ENCODE peak calls at places on chromosomes 13 and 19, in eight cellular contexts. Y is AG10803, N is fibroblast of lung, A is AG09309, R is PC-3, X is endodermal cell, Q is colonic mucosa, G is transverse colon. W is an unnamed sample.

GRCh38 chr13:80040219-80040976 is 300.5 kb downstream of the SPRY2 start:
- DNase-seq in N (peak), G (no peak), Y (peak), A (peak), X (no peak), Q (peak), R (peak), W (peak)

GRCh38 chr19:4557971-4558941 is 1.2 kb downstream of the SEMA6B start:
- DNase-seq in A (no peak), N (no peak), Q (no peak), X (peak), G (peak), Y (no peak), R (peak), W (no peak)

GRCh38 chr13:105672911-105673310 is 862.6 kb downstream of the EFNB2 start:
- DNase-seq in A (no peak), Q (no peak), Y (no peak), N (no peak), G (no peak), X (no peak), R (no peak), W (no peak)

GRCh38 chr19:2779121-2779740 is 3.8 kb downstream of the SGTA start:
- DNase-seq in N (no peak), X (no peak), R (no peak), A (no peak), Y (no peak), Q (no peak), G (no peak), W (no peak)

GRCh38 chr13:78601886-78602560 is 1.3 kb downstream of the POU4F1 start:
- DNase-seq in N (no peak), Q (no peak), Y (no peak), A (no peak), R (no peak), X (no peak), G (no peak), W (no peak)

GRCh38 chr13:77697208-77698103 is at the start of gene SLAIN1:
- DNase-seq in G (peak), Q (peak), R (peak), N (peak), X (peak), A (no peak), Y (no peak), W (peak)

GRCh38 chr19:46373573-46374359 is 26.9 kb downstream of the PPP5C start:
- DNase-seq in X (peak), N (no peak), R (peak), G (peak), Y (peak), A (no peak), Q (peak), W (peak)

GRCh38 chr13:37109080-37109678 is 3.7 kb upstream of the CSNK1A1L start:
- DNase-seq in X (no peak), Q (no peak), Y (peak), A (no peak), N (peak), R (peak), G (no peak), W (no peak)

GRCh38 chr13:60267498-60268202 is 103.9 kb upstream of the DIAPH3 start:
- DNase-seq in G (peak), Y (peak), R (no peak), N (no peak), A (no peak), X (peak), Q (peak), W (no peak)

GRCh38 chr19:43799502-43800142 is 2.6 kb downstream of the LYPD5 start:
- DNase-seq in R (peak), G (peak), N (no peak), Y (no peak), X (peak), A (no peak), Q (peak), W (no peak)

GRCh38 chr19:934865-935422 is 9.1 kb downstream of the ARID3A start:
- DNase-seq in N (peak), Q (peak), Y (peak), X (no peak), G (peak), A (no peak), R (peak), W (peak)

GRCh38 chr13:32427852-32428580 is at the start of gene N4BP2L1:
- DNase-seq in N (peak), R (peak), X (peak), Q (peak), A (no peak), Y (peak), G (peak), W (no peak)

GRCh38 chr13:41327994-41328778 is 17.1 kb downstream of the NAA16 start:
- DNase-seq in X (no peak), N (peak), G (no peak), Q (no peak), A (no peak), Y (no peak), R (no peak), W (no peak)

GRCh38 chr19:51501594-51502263 is at the start of gene SIGLEC12:
- DNase-seq in A (no peak), R (no peak), Q (peak), Y (no peak), N (no peak), X (no peak), G (peak), W (no peak)

GRCh38 chr13:45602183-45602582 is 13.4 kb downstream of the ERICH6B start:
- DNase-seq in Q (no peak), A (no peak), R (no peak), N (no peak), G (no peak), Y (no peak), X (no peak), W (no peak)

GRCh38 chr19:45739498-45740439 is 6.5 kb downstream of the MEIOSIN start:
- DNase-seq in X (no peak), Y (no peak), Q (no peak), A (no peak), G (no peak), R (no peak), N (no peak), W (no peak)

GRCh38 chr19:23440207-23440606 is 44.9 kb upstream of the ZNF91 start:
- DNase-seq in A (no peak), R (no peak), X (peak), Q (no peak), Y (no peak), G (no peak), N (no peak), W (no peak)

GRCh38 chr19:5049561-5049960 is 80.6 kb downstream of the KDM4B start:
- DNase-seq in A (no peak), Y (no peak), R (no peak), N (no peak), X (no peak), Q (no peak), G (no peak), W (no peak)

GRCh38 chr13:91659583-91660415 is 261.4 kb downstream of the GPC5 start:
- DNase-seq in X (no peak), A (no peak), R (no peak), Q (no peak), N (no peak), Y (no peak), G (no peak), W (peak)

DNA sequence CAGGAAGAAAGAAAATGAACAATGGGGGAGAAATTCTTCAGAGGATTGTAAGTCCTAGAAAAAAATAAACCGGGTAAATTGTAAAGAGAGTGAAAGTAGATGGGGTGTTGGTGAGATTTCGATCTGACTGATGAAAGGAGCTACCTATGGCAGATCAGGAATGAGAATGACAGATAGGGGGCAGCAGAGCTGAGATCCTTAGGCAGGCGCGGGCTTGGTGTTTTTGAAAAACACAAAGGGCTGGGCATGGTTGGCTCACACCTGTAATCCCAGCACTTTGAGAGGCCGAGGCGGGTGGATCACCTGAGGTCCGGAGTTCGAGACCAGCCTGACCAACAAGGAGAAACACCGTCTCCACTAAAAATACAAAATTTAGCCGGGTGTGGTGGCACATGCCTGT is 1468.6 kb upstream of the SLC10A2 start:
- DNase-seq in G (no peak), Q (peak), X (peak), N (no peak), Y (no peak), R (peak), A (no peak), W (no peak)
- TF ChIP-seq CTCF in G (no peak), Q (no peak), X (peak), N (peak), Y (no peak), R (peak), A (no peak), W (peak)

DNA sequence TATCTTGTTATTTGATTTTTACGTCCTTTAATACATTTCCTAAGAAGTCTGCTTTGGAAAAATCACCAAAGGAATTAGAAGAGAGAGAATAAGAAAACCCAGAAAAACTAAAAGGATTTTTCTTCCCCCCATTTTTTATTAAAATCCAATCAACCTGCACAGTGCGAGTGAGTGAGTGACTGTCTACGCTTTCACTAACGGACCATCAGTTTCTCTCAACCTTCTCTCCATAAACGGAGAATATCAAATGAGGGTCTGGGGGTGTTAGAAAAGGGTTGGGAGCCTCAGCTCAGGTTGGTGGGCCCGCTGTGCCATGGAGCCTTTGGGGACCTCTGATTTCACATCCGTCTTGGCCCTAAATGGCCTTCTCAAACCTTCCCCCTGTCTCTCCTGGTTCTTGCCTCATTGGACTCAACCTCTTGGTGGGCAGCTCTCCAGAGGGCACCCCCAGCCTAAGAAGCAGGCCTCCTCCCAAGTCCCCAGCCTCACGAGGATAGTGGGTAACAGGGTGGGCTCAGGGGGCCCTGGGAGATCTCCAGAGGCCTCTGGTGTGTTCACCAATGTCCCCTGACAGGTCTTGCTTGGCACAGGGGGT is 764 bp upstream of the LRP3 start:
- DNase-seq in R (no peak), Y (no peak), Q (no peak), A (no peak), G (no peak), X (no peak), N (no peak), W (no peak)
- H3K4me3 ChIP-seq in R (no peak), Y (peak), Q (no peak), A (no peak), G (no peak), X (no peak), N (no peak), W (peak)

GRCh38 chr19:49664171-49665070 is 1.2 kb downstream of the IRF3 start:
- DNase-seq in Y (peak), R (peak), Q (peak), A (no peak), N (peak), G (peak), X (peak), W (peak)
- TF ChIP-seq CTCF in Y (peak), R (no peak), Q (no peak), A (peak), N (no peak), G (peak), X (peak), W (peak)

GRCh38 chr13:99419591-99420243 is 81.6 kb upstream of the TM9SF2 start:
- DNase-seq in Y (no peak), X (no peak), N (no peak), Q (no peak), A (no peak), G (no peak), R (no peak), W (no peak)
- H3K4me3 ChIP-seq in Y (no peak), X (no peak), N (no peak), Q (no peak), A (no peak), G (no peak), R (no peak), W (no peak)

GRCh38 chr13:20121154-20121515 is 39.7 kb downstream of the GJA3 start:
- DNase-seq in N (peak), A (no peak), Q (no peak), G (no peak), X (peak), Y (peak), R (peak), W (no peak)

GRCh38 chr13:20114066-20114465 is 46.8 kb downstream of the GJA3 start:
- DNase-seq in G (no peak), X (peak), Y (no peak), A (no peak), N (no peak), Q (no peak), R (no peak), W (no peak)

GRCh38 chr13:20119960-20120359 is 40.9 kb downstream of the GJA3 start:
- DNase-seq in A (no peak), G (no peak), X (no peak), N (no peak), R (no peak), Q (no peak), Y (no peak), W (no peak)

GRCh38 chr13:20118268-20119140 is 42.3 kb downstream of the GJA3 start:
- DNase-seq in N (peak), X (peak), A (no peak), R (peak), G (peak), Q (peak), Y (peak), W (no peak)

DNA sequence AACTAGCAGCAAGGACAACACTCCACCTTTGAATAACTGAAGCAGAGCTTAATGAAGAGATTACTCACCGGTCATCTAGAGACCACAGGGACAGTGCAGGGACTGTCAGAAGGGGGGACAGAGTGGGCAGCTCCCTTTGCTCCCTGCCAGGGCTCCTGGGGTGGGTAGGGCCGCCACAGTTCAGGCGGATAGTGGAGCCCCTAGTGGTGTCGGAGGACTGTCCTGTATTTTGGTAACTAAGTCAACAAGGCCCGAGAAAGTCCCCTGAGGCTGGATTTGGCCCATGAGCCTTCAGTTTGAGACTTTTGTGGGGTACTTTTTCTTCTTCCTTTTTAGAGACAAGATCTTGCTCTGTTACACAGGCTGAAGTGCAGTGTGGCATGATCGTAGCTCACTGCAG is 44.6 kb downstream of the GJA3 start:
- DNase-seq in Y (no peak), N (no peak), G (no peak), Q (no peak), X (peak), R (no peak), A (no peak), W (no peak)
- TF ChIP-seq CTCF in Y (no peak), N (no peak), G (no peak), Q (no peak), X (peak), R (no peak), A (no peak), W (no peak)

GRCh38 chr19:38616265-38616664 is 1.5 kb downstream of the MAP4K1 start:
- DNase-seq in Q (no peak), Y (no peak), A (no peak), R (no peak), X (no peak), G (no peak), N (no peak), W (no peak)
- H3K4me3 ChIP-seq in Q (no peak), Y (no peak), A (no peak), R (no peak), X (no peak), G (no peak), N (no peak), W (no peak)

GRCh38 chr19:29783627-29784190 is 28.1 kb upstream of the CCNE1 start:
- DNase-seq in N (no peak), Q (no peak), G (no peak), X (no peak), R (no peak), Y (no peak), A (no peak), W (no peak)

GRCh38 chr19:29784598-29785223 is 27.1 kb upstream of the CCNE1 start:
- DNase-seq in X (no peak), Q (no peak), N (no peak), G (no peak), R (no peak), A (no peak), Y (no peak), W (no peak)

GRCh38 chr19:29785360-29785759 is 26.4 kb upstream of the CCNE1 start:
- DNase-seq in G (no peak), Q (no peak), X (peak), A (no peak), N (no peak), Y (no peak), R (no peak), W (no peak)

GRCh38 chr19:29789007-29789406 is 22.8 kb upstream of the CCNE1 start:
- DNase-seq in Y (peak), X (no peak), Q (no peak), A (no peak), R (no peak), G (no peak), N (no peak), W (no peak)

GRCh38 chr19:29785955-29786589 is 25.7 kb upstream of the CCNE1 start:
- DNase-seq in A (no peak), Q (no peak), Y (no peak), G (no peak), X (peak), N (no peak), R (no peak), W (no peak)
- TF ChIP-seq CTCF in A (peak), Q (no peak), Y (no peak), G (no peak), X (peak), N (no peak), R (peak), W (peak)

GRCh38 chr13:39159393-39159792 is 121.1 kb downstream of the NHLRC3 start:
- DNase-seq in Q (no peak), X (no peak), N (no peak), G (no peak), R (no peak), A (no peak), Y (no peak), W (peak)
- H3K4me3 ChIP-seq in Q (no peak), X (no peak), N (no peak), G (no peak), R (no peak), A (no peak), Y (no peak), W (no peak)

DNA sequence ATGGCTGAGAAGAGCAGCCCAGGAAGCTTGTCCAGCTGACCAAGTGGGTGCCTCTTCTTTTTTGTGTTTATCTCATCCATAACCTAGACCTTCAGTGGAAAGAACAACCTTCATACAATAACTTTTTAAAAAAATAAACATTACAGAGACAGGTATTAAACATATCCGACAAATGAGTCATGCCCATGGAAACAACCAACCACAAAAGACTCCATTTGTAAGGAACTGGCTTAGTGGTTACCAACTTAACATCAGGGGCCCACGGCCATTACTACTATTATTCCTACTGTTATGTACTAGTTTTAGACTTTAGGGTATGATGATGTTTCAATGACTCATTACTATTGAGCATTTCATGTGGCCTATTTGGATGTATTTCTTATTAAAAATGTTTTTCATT is 191.7 kb upstream of the SERP2 start:
- DNase-seq in Q (no peak), G (no peak), Y (no peak), N (no peak), R (peak), X (no peak), A (no peak), W (no peak)
- TF ChIP-seq CTCF in Q (no peak), G (no peak), Y (no peak), N (no peak), R (no peak), X (no peak), A (no peak), W (no peak)

DNA sequence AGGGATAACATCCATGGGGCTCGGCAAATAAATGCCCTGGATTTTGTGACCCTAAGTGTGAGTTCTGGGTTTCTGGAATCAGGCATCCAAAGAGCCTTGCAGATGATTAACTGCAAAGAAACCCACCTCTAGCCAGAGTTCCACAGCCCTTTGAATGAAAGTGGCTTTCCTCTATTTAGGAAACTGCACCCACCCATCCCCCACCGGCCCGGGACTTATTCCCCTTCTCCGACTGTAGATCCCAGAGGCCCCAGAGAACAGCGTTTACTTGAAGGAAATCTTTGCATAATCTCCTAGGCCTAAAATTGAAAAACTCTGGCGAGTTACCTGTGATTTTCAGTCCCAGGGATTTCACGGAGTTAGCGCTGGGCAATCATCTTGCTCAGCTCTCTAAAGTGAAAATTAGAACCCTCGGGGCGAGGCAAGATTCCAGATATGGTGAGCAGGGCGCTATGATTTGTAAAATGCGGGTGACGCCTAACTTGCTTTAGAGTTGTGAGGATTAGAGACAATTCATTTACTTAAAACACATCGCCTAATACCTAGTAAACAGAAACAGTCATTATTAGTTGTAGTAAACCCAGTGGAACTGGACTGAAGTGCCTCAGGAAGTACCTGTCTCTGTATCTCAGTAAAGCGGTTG is 9.4 kb downstream of the URAD start:
- DNase-seq in X (peak), R (no peak), N (no peak), G (peak), A (no peak), Y (no peak), Q (peak), W (no peak)
- H3K4me3 ChIP-seq in X (no peak), R (no peak), N (no peak), G (peak), A (no peak), Y (no peak), Q (peak), W (no peak)

W was measured in retinal pigment epithelial cell.